ENCODE peak calls at places on chromosomes 4 and X, in four cellular contexts. U is H9, J is H1, W is IMR-90. X is an unnamed sample.

GRCh38 chrX:84729809-84730208 is 227.6 kb upstream of the HDX start:
- DNase-seq in U (peak), J (no peak), W (peak), X (peak)

GRCh38 chrX:29241831-29242230 is 654.6 kb downstream of the IL1RAPL1 start:
- DNase-seq in W (peak), J (no peak), U (no peak), X (no peak)

GRCh38 chrX:54992911-54993622 is 921 bp downstream of the PFKFB1 start:
- DNase-seq in W (no peak), J (no peak), U (no peak), X (no peak)

GRCh38 chrX:135086197-135086854 is 34.0 kb downstream of the ETDB start:
- DNase-seq in J (no peak), U (peak), W (peak), X (peak)

GRCh38 chr4:145523117-145523516 is 41.5 kb downstream of the SMAD1 start:
- DNase-seq in J (no peak), W (peak), U (no peak), X (no peak)

GRCh38 chr4:144357970-144358369 is 217.5 kb upstream of the GYPA start:
- DNase-seq in U (no peak), W (no peak), J (no peak), X (no peak)

GRCh38 chrX:47854474-47854873 is 17.8 kb downstream of the ZNF81 start:
- DNase-seq in J (no peak), U (peak), W (peak), X (peak)

GRCh38 chr4:113555868-113556267 is 205.7 kb downstream of the CAMK2D start:
- DNase-seq in W (no peak), U (no peak), J (no peak), X (no peak)

GRCh38 chr4:6591781-6592180 is 16.8 kb downstream of the MAN2B2 start:
- DNase-seq in J (no peak), W (no peak), U (no peak), X (no peak)

GRCh38 chrX:115504167-115504566 is 56.8 kb upstream of the PLS3 start:
- DNase-seq in W (no peak), J (no peak), U (no peak), X (peak)

GRCh38 chr4:156294577-156294976 is 340.9 kb upstream of the CTSO start:
- DNase-seq in W (peak), J (peak), U (peak), X (peak)

GRCh38 chrX:134671207-134671750 is 13.0 kb upstream of the PLAC1 start:
- DNase-seq in U (no peak), J (no peak), W (peak), X (no peak)

GRCh38 chrX:152637649-152638442 is at the start of gene GABRQ:
- DNase-seq in U (peak), J (peak), W (no peak), X (peak)

GRCh38 chrX:2464677-2465166 is 36.1 kb downstream of the DHRSX start:
- DNase-seq in J (no peak), W (no peak), U (peak), X (peak)

GRCh38 chr4:156774422-156774821 is 197.2 kb downstream of the PDGFC start:
- DNase-seq in J (no peak), U (no peak), W (peak), X (no peak)

GRCh38 chr4:138113819-138114415 is 128.2 kb downstream of the SLC7A11 start:
- DNase-seq in U (no peak), J (no peak), W (peak), X (no peak)

GRCh38 chrX:132613801-132614200 is 125.0 kb upstream of the MBNL3 start:
- DNase-seq in W (no peak), J (no peak), U (no peak), X (no peak)

GRCh38 chr4:174317531-174317930 is 33.8 kb downstream of the CEP44 start:
- DNase-seq in J (no peak), W (peak), U (no peak), X (no peak)

GRCh38 chrX:40418413-40419195 is 162.2 kb upstream of the ATP6AP2 start:
- DNase-seq in U (no peak), W (no peak), J (no peak), X (no peak)

GRCh38 chrX:133215747-133216146 is 2.4 kb downstream of the TFDP3 start:
- DNase-seq in W (peak), U (no peak), J (no peak), X (peak)

GRCh38 chr4:112448211-112448745 is 67.7 kb downstream of the NEUROG2 start:
- DNase-seq in U (no peak), W (peak), J (no peak), X (peak)

GRCh38 chr4:38154251-38154650 is 194.1 kb downstream of the PTTG2 start:
- DNase-seq in U (no peak), W (peak), J (no peak), X (no peak)

GRCh38 chrX:104316739-104317138 is 62.0 kb upstream of the ESX1 start:
- DNase-seq in J (no peak), W (no peak), U (no peak), X (no peak)

GRCh38 chr4:102868153-102868781 is 525 bp upstream of the CISD2 start:
- DNase-seq in U (no peak), W (no peak), J (no peak), X (no peak)

GRCh38 chr4:105106416-105106815 is 40.3 kb upstream of the TET2 start:
- DNase-seq in U (no peak), W (no peak), J (no peak), X (no peak)

GRCh38 chr4:31545755-31546154 is 825.6 kb downstream of the PCDH7 start:
- DNase-seq in J (no peak), U (no peak), W (no peak), X (no peak)

GRCh38 chrX:2539586-2539985 is 38.8 kb upstream of the DHRSX start:
- DNase-seq in W (no peak), U (no peak), J (no peak), X (no peak)

GRCh38 chr4:12137556-12137955 is 708.9 kb upstream of the HS3ST1 start:
- DNase-seq in J (no peak), W (no peak), U (no peak), X (peak)

GRCh38 chr4:133498149-133498548 is 349.1 kb downstream of the PCDH10 start:
- DNase-seq in W (no peak), J (no peak), U (no peak), X (no peak)

GRCh38 chrX:55451125-55451524 is 802 bp upstream of the MAGEH1 start:
- DNase-seq in W (no peak), U (no peak), J (no peak), X (no peak)

GRCh38 chr4:108045687-108046024 is 56.0 kb downstream of the HADH start:
- DNase-seq in J (no peak), W (no peak), U (no peak), X (no peak)

GRCh38 chrX:45191383-45191782 is 9.3 kb downstream of the DIPK2B start:
- DNase-seq in W (no peak), U (no peak), J (no peak), X (no peak)

GRCh38 chr4:139560396-139561084 is 4.5 kb upstream of the SETD7 start:
- DNase-seq in J (no peak), U (peak), W (no peak), X (peak)

GRCh38 chr4:14871676-14872430 is 130.4 kb upstream of the CPEB2 start:
- DNase-seq in U (peak), W (no peak), J (no peak), X (peak)

GRCh38 chr4:38160487-38161207 is 200.4 kb downstream of the PTTG2 start:
- DNase-seq in J (no peak), U (no peak), W (peak), X (peak)

GRCh38 chr4:76108467-76109181 is 34.1 kb downstream of the ART3 start:
- DNase-seq in J (no peak), W (no peak), U (no peak), X (peak)

GRCh38 chrX:129755779-129756650 is 17.2 kb downstream of the XPNPEP2 start:
- DNase-seq in U (peak), J (no peak), W (no peak), X (peak)

GRCh38 chrX:147912093-147912801 is 528 bp downstream of the FMR1 start:
- DNase-seq in J (no peak), U (no peak), W (peak), X (peak)

GRCh38 chrX:147914609-147915008 is 2.9 kb downstream of the FMR1 start:
- DNase-seq in W (no peak), J (no peak), U (no peak), X (no peak)

GRCh38 chrX:147913570-147913969 is 1.9 kb downstream of the FMR1 start:
- DNase-seq in J (no peak), W (no peak), U (no peak), X (no peak)

GRCh38 chrX:147910607-147911006 is 1.1 kb upstream of the FMR1 start:
- DNase-seq in J (no peak), U (no peak), W (no peak), X (no peak)

DNA sequence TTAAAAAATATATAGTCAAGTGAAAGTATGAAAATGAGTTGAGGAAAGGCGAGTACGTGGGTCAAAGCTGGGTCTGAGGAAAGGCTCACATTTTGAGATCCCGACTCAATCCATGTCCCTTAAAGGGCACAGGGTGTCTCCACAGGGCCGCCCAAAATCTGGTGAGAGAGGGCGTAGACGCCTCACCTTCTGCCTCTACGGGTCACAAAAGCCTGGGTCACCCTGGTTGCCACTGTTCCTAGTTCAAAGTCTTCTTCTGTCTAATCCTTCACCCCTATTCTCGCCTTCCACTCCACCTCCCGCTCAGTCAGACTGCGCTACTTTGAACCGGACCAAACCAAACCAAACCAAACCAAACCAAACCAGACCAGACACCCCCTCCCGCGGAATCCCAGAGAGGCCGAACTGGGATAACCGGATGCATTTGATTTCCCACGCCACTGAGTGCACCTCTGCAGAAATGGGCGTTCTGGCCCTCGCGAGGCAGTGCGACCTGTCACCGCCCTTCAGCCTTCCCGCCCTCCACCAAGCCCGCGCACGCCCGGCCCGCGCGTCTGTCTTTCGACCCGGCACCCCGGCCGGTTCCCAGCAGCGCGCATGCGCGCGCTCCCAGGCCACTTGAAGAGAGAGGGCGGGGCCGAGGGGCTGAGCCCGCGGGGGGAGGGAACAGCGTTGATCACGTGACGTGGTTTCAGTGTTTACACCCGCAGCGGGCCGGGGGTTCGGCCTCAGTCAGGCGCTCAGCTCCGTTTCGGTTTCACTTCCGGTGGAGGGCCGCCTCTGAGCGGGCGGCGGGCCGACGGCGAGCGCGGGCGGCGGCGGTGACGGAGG is at the start of gene FMR1:
- DNase-seq in W (peak), U (peak), J (peak), X (peak)
- H2BK5ac ChIP-seq in W (peak), U (peak), J (peak), X (no peak)

GRCh38 chrX:110509778-110510510 is 151.3 kb downstream of the RTL9 start:
- DNase-seq in W (no peak), J (no peak), U (no peak), X (peak)

DNA sequence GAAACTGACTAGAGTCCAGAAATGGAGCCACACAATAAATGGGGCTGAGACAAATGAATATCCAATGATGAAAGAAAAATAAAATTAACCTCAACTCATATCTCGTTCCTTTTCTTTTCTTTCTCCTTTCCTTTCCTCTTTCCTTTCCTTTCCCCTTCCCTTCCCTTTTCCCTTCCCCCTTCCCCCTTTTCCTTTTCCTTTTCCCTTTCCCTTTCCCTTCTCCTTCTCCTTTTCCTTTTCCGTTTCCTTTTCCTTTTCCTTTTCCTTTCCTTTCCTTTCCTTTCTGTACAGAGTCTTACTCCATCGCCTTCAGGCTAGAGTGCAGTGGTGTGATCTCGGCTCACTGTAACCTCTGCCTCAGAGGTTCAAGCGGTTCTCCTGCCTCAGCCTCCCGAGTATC is 146.3 kb downstream of the RTL9 start:
- DNase-seq in J (no peak), W (no peak), U (no peak), X (no peak)
- H4K5ac ChIP-seq in J (no peak), W (no peak), U (no peak), X (no peak)

GRCh38 chrX:13694983-13695382 is 6.1 kb downstream of the RAB9A start:
- DNase-seq in W (no peak), J (no peak), U (no peak), X (no peak)
- H2BK5ac ChIP-seq in W (no peak), J (no peak), U (no peak), X (no peak)

GRCh38 chr4:134540588-134540987 is 339.0 kb upstream of the PABPC4L start:
- DNase-seq in J (no peak), W (no peak), U (no peak), X (no peak)
- H4K5ac ChIP-seq in J (no peak), W (no peak), U (no peak), X (no peak)

GRCh38 chr4:18390655-18391369 is 369.3 kb upstream of the LCORL start:
- DNase-seq in W (no peak), J (no peak), U (no peak), X (peak)
- H2BK5ac ChIP-seq in W (no peak), J (no peak), U (no peak), X (no peak)

GRCh38 chrX:41759817-41760216 is 35.8 kb downstream of the GPR82 start:
- DNase-seq in J (no peak), W (peak), U (no peak), X (peak)
- H4K5ac ChIP-seq in J (no peak), W (no peak), U (no peak), X (no peak)

GRCh38 chrX:9867753-9868152 is 81.5 kb downstream of the SHROOM2 start:
- DNase-seq in J (no peak), W (peak), U (no peak), X (no peak)

GRCh38 chrX:9864011-9864410 is 77.8 kb downstream of the SHROOM2 start:
- DNase-seq in J (no peak), U (no peak), W (no peak), X (peak)

GRCh38 chrX:9866633-9867032 is 80.4 kb downstream of the SHROOM2 start:
- DNase-seq in J (no peak), U (no peak), W (no peak), X (no peak)

GRCh38 chrX:9867214-9867613 is 81.0 kb downstream of the SHROOM2 start:
- DNase-seq in J (no peak), W (no peak), U (no peak), X (no peak)

GRCh38 chrX:9865804-9866471 is 79.7 kb downstream of the SHROOM2 start:
- DNase-seq in U (no peak), W (peak), J (no peak), X (peak)
- H2BK5ac ChIP-seq in U (no peak), W (no peak), J (no peak), X (no peak)

GRCh38 chrX:22357621-22358020 is 84.9 kb downstream of the CBLL2 start:
- DNase-seq in W (peak), U (no peak), J (no peak), X (no peak)
- H4K5ac ChIP-seq in W (no peak), U (no peak), J (no peak), X (no peak)

GRCh38 chr4:123955167-123955824 is 558.7 kb downstream of the SPRY1 start:
- DNase-seq in W (no peak), U (no peak), J (no peak), X (no peak)
- H2BK5ac ChIP-seq in W (no peak), U (no peak), J (no peak), X (no peak)

X was measured in mesendoderm.